ENCODE peak calls at places on chromosomes 7 and 10, in eight cellular contexts. N, H, F, S, P, A, Y and M are unnamed samples.

GRCh38 chr10:70458329-70459060 is 17.0 kb upstream of the NODAL start:
- DNase-seq in A (peak; percentile 63), N (no peak), S (peak; percentile 31), Y (no peak), H (peak; percentile 72), F (peak; percentile 79), P (no peak), M (peak; percentile 89)

GRCh38 chr7:138992052-138992531 is 10.9 kb upstream of the KIAA1549 start:
- DNase-seq in A (no peak), F (no peak), N (no peak), Y (no peak), S (no peak), H (no peak), P (no peak), M (no peak)

GRCh38 chr7:99752354-99752753 is 17.4 kb upstream of the CYP3A7 start:
- DNase-seq in Y (no peak), A (no peak), P (no peak), S (no peak), N (no peak), H (no peak), F (no peak), M (no peak)

GRCh38 chr10:78727251-78727650 is 341.5 kb upstream of the ZMIZ1 start:
- DNase-seq in H (no peak), A (no peak), F (no peak), P (no peak), N (no peak), S (no peak), Y (no peak), M (no peak)

GRCh38 chr10:111648046-111648445 is 535.5 kb downstream of the GPAM start:
- DNase-seq in A (no peak), F (no peak), H (no peak), P (no peak), S (no peak), Y (no peak), N (no peak), M (no peak)

GRCh38 chr7:34939175-34939574 is 98.1 kb downstream of the DPY19L1 start:
- DNase-seq in F (no peak), N (no peak), S (no peak), Y (no peak), A (peak; percentile 34), H (no peak), P (no peak), M (no peak)

GRCh38 chr10:95818663-95819062 is 62.7 kb downstream of the ENTPD1 start:
- DNase-seq in P (no peak), S (no peak), A (no peak), N (no peak), Y (no peak), H (no peak), F (no peak), M (no peak)

GRCh38 chr7:92303761-92304160 is 58.0 kb downstream of the ANKIB1 start:
- DNase-seq in A (no peak), P (no peak), Y (no peak), F (no peak), N (no peak), H (no peak), S (no peak), M (no peak)

GRCh38 chr7:47314728-47315601 is 266.9 kb downstream of the TNS3 start:
- DNase-seq in H (no peak), Y (no peak), F (peak; percentile 59), S (no peak), N (no peak), P (no peak), A (no peak), M (peak; percentile 62)

GRCh38 chr10:93697207-93697606 is 5.2 kb downstream of the FRA10AC1 start:
- DNase-seq in P (no peak), A (peak; percentile 7), S (no peak), F (no peak), H (no peak), Y (no peak), N (no peak), M (no peak)

GRCh38 chr7:84497873-84498272 is 303.3 kb upstream of the SEMA3A start:
- DNase-seq in N (no peak), H (no peak), F (no peak), P (no peak), S (no peak), A (no peak), Y (no peak), M (no peak)

GRCh38 chr7:24851791-24852190 is 94.5 kb upstream of the GSDME start:
- DNase-seq in H (no peak), S (no peak), A (no peak), N (no peak), P (no peak), Y (no peak), F (no peak), M (no peak)

GRCh38 chr10:14603539-14604102 is 171.1 kb downstream of the FAM107B start:
- DNase-seq in N (peak; percentile 37), A (peak; percentile 41), P (peak; percentile 31), S (no peak), Y (no peak), H (peak; percentile 67), F (peak; percentile 15), M (peak; percentile 58)

GRCh38 chr10:48667960-48668541 is 16.6 kb upstream of the WDFY4 start:
- DNase-seq in S (no peak), F (no peak), H (no peak), N (no peak), A (no peak), P (no peak), Y (peak; percentile 94), M (no peak)

GRCh38 chr7:31948041-31948440 is 122.2 kb downstream of the PDE1C start:
- DNase-seq in F (no peak), H (no peak), S (no peak), Y (no peak), A (no peak), P (no peak), N (no peak), M (no peak)

GRCh38 chr10:45593938-45594275 is 78.7 kb downstream of the ZFAND4 start:
- DNase-seq in P (no peak), F (no peak), S (no peak), A (no peak), H (no peak), Y (no peak), N (no peak), M (no peak)

GRCh38 chr7:52260046-52260665 is 775.3 kb upstream of the POM121L12 start:
- DNase-seq in A (peak; percentile 85), H (peak; percentile 72), S (no peak), P (no peak), F (no peak), N (no peak), Y (no peak), M (no peak)

GRCh38 chr10:110834622-110835219 is 37.0 kb upstream of the PDCD4 start:
- DNase-seq in S (no peak), A (peak; percentile 67), F (peak; percentile 34), H (peak; percentile 60), Y (no peak), P (no peak), N (no peak), M (peak; percentile 59)

GRCh38 chr7:781228-781864 is 50.9 kb upstream of the SUN1 start:
- DNase-seq in P (no peak), Y (no peak), A (no peak), H (no peak), S (no peak), F (no peak), N (no peak), M (no peak)

GRCh38 chr10:100890696-100891271 is 22.0 kb upstream of the SLF2 start:
- DNase-seq in S (no peak), Y (no peak), P (no peak), F (no peak), H (no peak), A (no peak), N (no peak), M (no peak)

GRCh38 chr10:43199684-43200537 is 61.7 kb downstream of the CSGALNACT2 start:
- DNase-seq in S (peak; percentile 3), H (no peak), F (no peak), Y (no peak), N (no peak), P (no peak), A (no peak), M (peak; percentile 43)

DNA sequence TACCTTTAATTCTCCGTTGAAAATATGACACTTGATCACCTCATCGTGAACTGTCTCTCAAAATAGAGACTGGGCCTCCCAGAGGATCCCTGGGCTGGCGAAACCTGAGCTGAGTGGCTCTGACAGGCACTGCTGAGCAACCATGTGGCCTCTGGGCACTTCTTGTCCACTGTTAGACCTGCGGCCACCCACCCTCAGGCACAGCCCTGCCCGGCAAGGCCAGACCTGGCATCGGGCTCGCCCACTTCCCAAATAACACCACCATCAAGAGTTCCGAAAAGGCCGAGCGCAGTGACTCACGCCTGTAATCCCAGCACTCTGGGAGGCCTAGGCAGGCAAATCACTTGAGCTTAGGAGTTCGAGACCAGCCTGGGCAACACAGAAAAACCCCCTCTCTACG is 82.5 kb downstream of the COBL start:
- DNase-seq in H (no peak), F (peak; percentile 29), Y (no peak), P (no peak), N (no peak), A (no peak), S (no peak), M (no peak)
- H3K4me3 ChIP-seq in H (no peak overlapping the region), F (no peak overlapping the region), Y (no peak overlapping the region), P (no peak overlapping the region), N (no peak overlapping the region), A (no peak overlapping the region), S (no peak overlapping the region), M (no peak overlapping the region)

GRCh38 chr10:29874604-29875269 is 184.6 kb downstream of the JCAD start:
- DNase-seq in N (no peak), S (no peak), Y (no peak), H (no peak), A (no peak), P (no peak), F (no peak), M (no peak)
- H3K27ac ChIP-seq in N (no peak overlapping the region), S (no peak overlapping the region), Y (no peak overlapping the region), H (no peak overlapping the region), A (no peak overlapping the region), P (no peak overlapping the region), F (no peak overlapping the region), M (peak overlapping the region; percentile 83)

DNA sequence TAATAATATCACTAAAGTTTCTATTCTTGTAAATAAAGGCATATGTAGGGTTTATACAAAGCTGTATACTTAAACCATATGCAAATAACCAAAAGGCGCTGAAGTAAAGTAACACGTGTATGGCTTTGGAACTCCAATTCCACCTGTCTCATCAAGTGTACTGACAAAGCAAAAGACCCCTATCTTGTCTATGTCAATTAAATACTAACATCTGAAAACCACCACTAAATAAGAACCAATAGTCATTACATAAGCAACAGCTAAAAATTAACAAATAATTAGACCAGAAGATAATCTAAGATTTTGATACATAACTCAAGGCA is 93.9 kb downstream of the KMT2C start:
- DNase-seq in S (no peak), P (no peak), F (no peak), A (no peak), H (no peak), N (no peak), Y (no peak), M (no peak)
- H3K4me1 ChIP-seq in S (no peaks in the 10 kb centered on the region), P (peaks cover 6% of the 10 kb centered on the region), F (peaks cover 15% of the 10 kb centered on the region), A (no peaks in the 10 kb centered on the region), H (no peaks in the 10 kb centered on the region), N (peaks cover 34% of the 10 kb centered on the region), Y (peaks cover 32% of the 10 kb centered on the region), M (peaks cover 3% of the 10 kb centered on the region)

DNA sequence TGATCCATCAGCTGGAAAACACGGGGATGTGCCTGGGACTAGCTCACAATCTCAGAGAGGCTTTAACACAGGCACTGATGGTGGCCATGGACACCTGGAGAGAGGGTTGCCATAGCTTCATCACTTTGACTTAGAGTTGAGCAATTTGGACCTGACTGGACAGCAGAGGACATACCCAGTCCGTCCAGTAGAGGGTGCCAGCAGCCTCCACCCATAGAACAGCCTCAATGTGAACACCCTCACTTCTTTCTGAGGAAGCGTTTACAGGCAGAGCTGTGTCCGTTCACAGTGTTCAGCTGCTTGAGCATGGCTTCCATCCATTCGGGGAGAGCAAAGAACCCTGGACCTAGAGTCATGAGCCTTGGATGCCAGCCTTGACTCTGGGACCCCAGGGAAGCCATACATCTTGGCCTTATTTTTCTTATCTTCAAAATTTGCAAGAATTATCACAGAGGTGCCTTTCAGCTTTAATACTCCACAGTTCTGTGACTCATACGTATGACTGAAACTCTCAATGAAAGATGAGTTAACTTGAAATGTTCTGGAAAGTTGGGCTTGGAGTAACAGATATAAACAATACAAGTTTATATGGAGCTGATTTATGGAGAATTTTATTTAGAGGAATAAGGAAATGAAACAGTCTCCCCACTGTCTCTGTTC is 302.9 kb upstream of the PODXL start:
- DNase-seq in H (peak; percentile 75), A (peak; percentile 80), Y (peak; percentile 5), S (peak; percentile 71), N (peak; percentile 5), P (no peak), F (peak; percentile 49), M (peak; percentile 71)
- H3K4me3 ChIP-seq in H (no peak overlapping the region), A (no peak overlapping the region), Y (no peak overlapping the region), S (no peak overlapping the region), N (no peak overlapping the region), P (no peak overlapping the region), F (no peak overlapping the region), M (no peak overlapping the region)